ENCODE peak calls at places on chromosome 1, in five cellular contexts. One of them, this sample, is unnamed.

GRCh38 chr1:54126271-54126815 is 26.5 kb downstream of the CDCP2 start:
- DNase-seq in hepatocyte: no peak
- DNase-seq in CD4-positive, alpha-beta T cell: no peak
- DNase-seq in lung: no peak
- DNase-seq in right lobe of liver: no peak
- DNase-seq in this sample: no peak

GRCh38 chr1:20265243-20265642 is 25.4 kb upstream of the VWA5B1 start:
- DNase-seq in hepatocyte: peak
- DNase-seq in CD4-positive, alpha-beta T cell: no peak
- DNase-seq in lung: no peak
- DNase-seq in right lobe of liver: no peak
- DNase-seq in this sample: no peak

GRCh38 chr1:33985166-33985565 is 121.3 kb downstream of the HMGB4 start:
- DNase-seq in hepatocyte: no peak
- DNase-seq in CD4-positive, alpha-beta T cell: no peak
- DNase-seq in lung: no peak
- DNase-seq in right lobe of liver: no peak
- DNase-seq in this sample: no peak

GRCh38 chr1:31779687-31780086 is 15.5 kb upstream of the ADGRB2 start:
- DNase-seq in hepatocyte: no peak
- DNase-seq in CD4-positive, alpha-beta T cell: no peak
- DNase-seq in lung: no peak
- DNase-seq in right lobe of liver: no peak
- DNase-seq in this sample: no peak

GRCh38 chr1:208055535-208055934 is 144.6 kb upstream of the CD34 start:
- DNase-seq in hepatocyte: no peak
- DNase-seq in CD4-positive, alpha-beta T cell: no peak
- DNase-seq in lung: no peak
- DNase-seq in right lobe of liver: no peak
- DNase-seq in this sample: no peak

GRCh38 chr1:182181167-182181572 is 119.7 kb upstream of the ZNF648 start:
- DNase-seq in hepatocyte: peak
- DNase-seq in CD4-positive, alpha-beta T cell: no peak
- DNase-seq in lung: peak
- DNase-seq in right lobe of liver: no peak
- DNase-seq in this sample: no peak

GRCh38 chr1:11143907-11144306 is 44.2 kb upstream of the EXOSC10 start:
- DNase-seq in hepatocyte: no peak
- DNase-seq in CD4-positive, alpha-beta T cell: no peak
- DNase-seq in lung: no peak
- DNase-seq in right lobe of liver: no peak
- DNase-seq in this sample: no peak

GRCh38 chr1:54577612-54578011 is 29.6 kb downstream of the ACOT11 start:
- DNase-seq in hepatocyte: peak
- DNase-seq in CD4-positive, alpha-beta T cell: no peak
- DNase-seq in lung: peak
- DNase-seq in right lobe of liver: peak
- DNase-seq in this sample: no peak

GRCh38 chr1:52976183-52977035 is 49.3 kb downstream of the SCP2 start:
- DNase-seq in hepatocyte: no peak
- DNase-seq in CD4-positive, alpha-beta T cell: no peak
- DNase-seq in lung: no peak
- DNase-seq in right lobe of liver: no peak
- DNase-seq in this sample: no peak

GRCh38 chr1:172588296-172589291 is 55.6 kb downstream of the SUCO start:
- DNase-seq in hepatocyte: peak
- DNase-seq in CD4-positive, alpha-beta T cell: no peak
- DNase-seq in lung: no peak
- DNase-seq in right lobe of liver: peak
- DNase-seq in this sample: no peak

GRCh38 chr1:162386292-162387225 is 5.0 kb downstream of the C1orf226 start:
- DNase-seq in hepatocyte: no peak
- DNase-seq in CD4-positive, alpha-beta T cell: no peak
- DNase-seq in lung: no peak
- DNase-seq in right lobe of liver: no peak
- DNase-seq in this sample: no peak

GRCh38 chr1:244789276-244789580 is 46.2 kb upstream of the COX20 start:
- DNase-seq in hepatocyte: no peak
- DNase-seq in CD4-positive, alpha-beta T cell: no peak
- DNase-seq in lung: no peak
- DNase-seq in right lobe of liver: no peak
- DNase-seq in this sample: no peak

GRCh38 chr1:25435315-25436103 is 4.8 kb downstream of the MACO1 start:
- DNase-seq in hepatocyte: no peak
- DNase-seq in CD4-positive, alpha-beta T cell: no peak
- DNase-seq in lung: no peak
- DNase-seq in right lobe of liver: no peak
- DNase-seq in this sample: no peak

GRCh38 chr1:241323510-241323909 is 33.5 kb downstream of the RGS7 start:
- DNase-seq in hepatocyte: peak
- DNase-seq in CD4-positive, alpha-beta T cell: no peak
- DNase-seq in lung: no peak
- DNase-seq in right lobe of liver: no peak
- DNase-seq in this sample: peak

GRCh38 chr1:246528933-246529731 is 22.1 kb upstream of the SMYD3 start:
- DNase-seq in hepatocyte: no peak
- DNase-seq in CD4-positive, alpha-beta T cell: no peak
- DNase-seq in lung: no peak
- DNase-seq in right lobe of liver: no peak
- DNase-seq in this sample: no peak

GRCh38 chr1:27979151-27979858 is 19.5 kb downstream of the XKR8 start:
- DNase-seq in hepatocyte: peak
- DNase-seq in CD4-positive, alpha-beta T cell: no peak
- DNase-seq in lung: no peak
- DNase-seq in right lobe of liver: no peak
- DNase-seq in this sample: no peak

GRCh38 chr1:75492011-75492410 is 118.9 kb downstream of the SLC44A5 start:
- DNase-seq in hepatocyte: no peak
- DNase-seq in CD4-positive, alpha-beta T cell: no peak
- DNase-seq in lung: no peak
- DNase-seq in right lobe of liver: no peak
- DNase-seq in this sample: no peak

GRCh38 chr1:40344597-40344996 is 27.5 kb upstream of the COL9A2 start:
- DNase-seq in hepatocyte: peak
- DNase-seq in CD4-positive, alpha-beta T cell: peak
- DNase-seq in lung: peak
- DNase-seq in right lobe of liver: peak
- DNase-seq in this sample: no peak

GRCh38 chr1:189500777-189501176 is 976.9 kb downstream of the BRINP3 start:
- DNase-seq in hepatocyte: no peak
- DNase-seq in CD4-positive, alpha-beta T cell: no peak
- DNase-seq in lung: no peak
- DNase-seq in right lobe of liver: no peak
- DNase-seq in this sample: no peak

GRCh38 chr1:117166076-117166475 is 44.5 kb upstream of the TRIM45 start:
- DNase-seq in hepatocyte: peak
- DNase-seq in CD4-positive, alpha-beta T cell: no peak
- DNase-seq in lung: no peak
- DNase-seq in right lobe of liver: no peak
- DNase-seq in this sample: no peak

GRCh38 chr1:180542113-180542512 is 16.7 kb upstream of the OVAAL start:
- DNase-seq in hepatocyte: no peak
- DNase-seq in CD4-positive, alpha-beta T cell: no peak
- DNase-seq in lung: no peak
- DNase-seq in right lobe of liver: no peak
- DNase-seq in this sample: no peak

GRCh38 chr1:172394167-172394751 is 26.2 kb upstream of the C1orf105 start:
- DNase-seq in hepatocyte: peak
- DNase-seq in CD4-positive, alpha-beta T cell: peak
- DNase-seq in lung: no peak
- DNase-seq in right lobe of liver: no peak
- DNase-seq in this sample: no peak

GRCh38 chr1:156172696-156173470 is 19.5 kb downstream of the SEMA4A start:
- DNase-seq in hepatocyte: no peak
- DNase-seq in CD4-positive, alpha-beta T cell: no peak
- DNase-seq in lung: no peak
- DNase-seq in right lobe of liver: no peak
- DNase-seq in this sample: no peak
- TF ChIP-seq CTCF in hepatocyte: no peak
- TF ChIP-seq CTCF in CD4-positive, alpha-beta T cell: no peak
- TF ChIP-seq CTCF in lung: no peak
- TF ChIP-seq CTCF in right lobe of liver: no peak
- TF ChIP-seq CTCF in this sample: no peak

GRCh38 chr1:47951545-47952235 is 45.5 kb downstream of the TRABD2B start:
- DNase-seq in hepatocyte: no peak
- DNase-seq in CD4-positive, alpha-beta T cell: no peak
- DNase-seq in lung: no peak
- DNase-seq in right lobe of liver: no peak
- DNase-seq in this sample: no peak
- TF ChIP-seq CTCF in hepatocyte: no peak
- TF ChIP-seq CTCF in CD4-positive, alpha-beta T cell: no peak
- TF ChIP-seq CTCF in lung: no peak
- TF ChIP-seq CTCF in right lobe of liver: no peak
- TF ChIP-seq CTCF in this sample: no peak

GRCh38 chr1:65434255-65434654 is 13.8 kb downstream of the LEPR start:
- DNase-seq in hepatocyte: no peak
- DNase-seq in CD4-positive, alpha-beta T cell: no peak
- DNase-seq in lung: no peak
- DNase-seq in right lobe of liver: no peak
- DNase-seq in this sample: no peak

GRCh38 chr1:65432918-65433317 is 12.4 kb downstream of the LEPR start:
- DNase-seq in hepatocyte: no peak
- DNase-seq in CD4-positive, alpha-beta T cell: no peak
- DNase-seq in lung: no peak
- DNase-seq in right lobe of liver: no peak
- DNase-seq in this sample: no peak

GRCh38 chr1:65429078-65429477 is 8.6 kb downstream of the LEPR start:
- DNase-seq in hepatocyte: no peak
- DNase-seq in CD4-positive, alpha-beta T cell: no peak
- DNase-seq in lung: no peak
- DNase-seq in right lobe of liver: no peak
- DNase-seq in this sample: no peak

GRCh38 chr1:65429806-65430205 is 9.3 kb downstream of the LEPR start:
- DNase-seq in hepatocyte: no peak
- DNase-seq in CD4-positive, alpha-beta T cell: no peak
- DNase-seq in lung: no peak
- DNase-seq in right lobe of liver: no peak
- DNase-seq in this sample: no peak

DNA sequence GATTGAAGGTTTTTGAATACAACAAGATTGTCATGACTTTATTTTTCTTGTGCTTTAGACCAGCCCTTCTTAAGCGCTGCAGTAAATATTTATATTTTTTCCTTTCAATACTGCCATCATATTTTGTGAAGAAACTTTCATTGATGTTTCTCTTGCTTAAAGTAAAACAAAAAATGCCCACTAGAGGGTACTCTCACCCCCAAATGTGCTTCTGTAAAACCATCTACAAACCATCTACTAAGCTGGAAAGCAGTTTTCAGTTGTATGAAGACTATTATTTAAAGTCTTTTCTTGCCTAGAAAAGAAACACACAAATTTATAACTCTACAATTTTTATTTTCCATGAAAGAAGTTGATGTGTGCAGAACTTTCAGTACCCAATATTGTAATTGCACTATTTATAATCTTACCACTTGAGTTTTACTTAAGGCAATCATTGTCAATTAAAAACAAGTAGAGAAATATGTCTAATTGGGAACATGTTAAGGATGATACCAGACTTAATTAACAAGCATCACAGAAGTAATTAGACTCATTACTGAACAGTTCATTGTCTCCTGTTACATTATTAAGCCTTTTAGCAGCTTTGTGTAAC is 10.7 kb downstream of the LEPR start:
- DNase-seq in hepatocyte: peak
- DNase-seq in CD4-positive, alpha-beta T cell: no peak
- DNase-seq in lung: no peak
- DNase-seq in right lobe of liver: no peak
- DNase-seq in this sample: no peak
- TF ChIP-seq CTCF in hepatocyte: peak
- TF ChIP-seq CTCF in CD4-positive, alpha-beta T cell: peak
- TF ChIP-seq CTCF in lung: no peak
- TF ChIP-seq CTCF in right lobe of liver: peak
- TF ChIP-seq CTCF in this sample: peak

GRCh38 chr1:216604771-216605170 is 118.5 kb downstream of the ESRRG start:
- DNase-seq in hepatocyte: no peak
- DNase-seq in CD4-positive, alpha-beta T cell: no peak
- DNase-seq in lung: no peak
- DNase-seq in right lobe of liver: no peak
- DNase-seq in this sample: no peak

GRCh38 chr1:216601427-216601751 is 121.8 kb downstream of the ESRRG start:
- DNase-seq in hepatocyte: no peak
- DNase-seq in CD4-positive, alpha-beta T cell: no peak
- DNase-seq in lung: no peak
- DNase-seq in right lobe of liver: no peak
- DNase-seq in this sample: no peak

GRCh38 chr1:216600730-216601426 is 122.4 kb downstream of the ESRRG start:
- DNase-seq in hepatocyte: peak
- DNase-seq in CD4-positive, alpha-beta T cell: no peak
- DNase-seq in lung: peak
- DNase-seq in right lobe of liver: peak
- DNase-seq in this sample: peak

GRCh38 chr1:216606047-216606637 is 117.1 kb downstream of the ESRRG start:
- DNase-seq in hepatocyte: no peak
- DNase-seq in CD4-positive, alpha-beta T cell: no peak
- DNase-seq in lung: no peak
- DNase-seq in right lobe of liver: no peak
- DNase-seq in this sample: no peak
- TF ChIP-seq CTCF in hepatocyte: no peak
- TF ChIP-seq CTCF in CD4-positive, alpha-beta T cell: no peak
- TF ChIP-seq CTCF in lung: no peak
- TF ChIP-seq CTCF in right lobe of liver: no peak
- TF ChIP-seq CTCF in this sample: no peak

DNA sequence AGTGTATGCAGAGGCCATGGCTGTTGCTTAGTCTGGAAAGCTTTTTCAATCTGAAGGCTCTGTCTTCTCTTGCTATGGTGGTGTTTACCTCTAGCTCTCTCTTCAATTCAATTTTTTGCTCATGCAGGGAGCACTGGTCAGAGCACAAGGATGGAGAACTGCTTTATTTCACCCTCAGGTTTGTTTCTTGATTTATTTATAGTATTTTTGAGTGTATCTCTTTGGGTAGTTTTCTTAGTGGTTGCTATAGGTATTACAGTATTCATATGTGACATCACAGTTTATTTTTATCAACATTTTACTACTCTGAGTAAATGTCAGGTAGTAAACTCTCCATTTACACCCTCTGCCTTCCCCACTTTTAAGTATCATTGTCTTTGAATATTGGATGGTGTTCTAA is 147.9 kb downstream of the RASAL2 start:
- DNase-seq in hepatocyte: no peak
- DNase-seq in CD4-positive, alpha-beta T cell: no peak
- DNase-seq in lung: no peak
- DNase-seq in right lobe of liver: no peak
- DNase-seq in this sample: no peak
- TF ChIP-seq CTCF in hepatocyte: no peak
- TF ChIP-seq CTCF in CD4-positive, alpha-beta T cell: no peak
- TF ChIP-seq CTCF in lung: no peak
- TF ChIP-seq CTCF in right lobe of liver: no peak
- TF ChIP-seq CTCF in this sample: peak